ENCODE peak calls at places on chromosomes 6 and 20, in ten cellular contexts. J is germinal center; I is ELF-1; B is stimulated activated CD4-positive, alpha-beta T cell treated with anti-CD3 and anti-CD28 coated beads, TNF-alpha, amount 100 ng/mL, for 4 hours; A is NCI-H82; G is stimulated activated naive CD8-positive, alpha-beta T cell treated with anti-CD3 and anti-CD28 coated beads, Interleukin-15, Interleukin-2, amounts not matched to agents 100 U/mL and 50 U/mL, for 24 hours; K is NCI-H345; W is A673; Z is stimulated activated naive B cell treated with anti-CD40 and anti-IgM and Interleukin-4, amounts not matched to agents 10 μg/mL and 1 μg/mL and 100 μg/mL, for 72 hours; Q is retina. Y is an unnamed sample.

GRCh38 chr6:50842861-50843384 is 24.3 kb downstream of the TFAP2B start:
- DNase-seq in J (no peak), B (no peak), W (no peak), K (no peak), G (no peak), Q (peak), A (no peak), I (peak), Z (no peak), Y (no peak)

GRCh38 chr20:34022154-34022842 is 28.6 kb downstream of the RALY start:
- DNase-seq in K (peak), J (peak), Q (no peak), A (peak), W (peak), I (no peak), G (no peak), Z (peak), B (no peak), Y (peak)

GRCh38 chr6:156963712-156964700 is 186.8 kb downstream of the ARID1B start:
- DNase-seq in I (no peak), J (no peak), A (no peak), G (peak), B (no peak), Z (no peak), W (peak), K (no peak), Q (no peak), Y (no peak)

GRCh38 chr6:106910999-106911949 is 63.3 kb downstream of the CD24 start:
- DNase-seq in A (peak), W (no peak), G (no peak), Z (no peak), J (no peak), I (peak), B (no peak), K (peak), Q (no peak), Y (no peak)

GRCh38 chr20:35972445-35972844 is 4.1 kb downstream of the CNBD2 start:
- DNase-seq in I (no peak), J (no peak), K (peak), Z (no peak), Q (peak), W (no peak), B (no peak), A (peak), G (no peak), Y (no peak)

GRCh38 chr6:126064257-126064993 is 78.1 kb downstream of the TRMT11 start:
- DNase-seq in W (no peak), B (no peak), A (peak), I (no peak), Z (no peak), Q (peak), K (no peak), G (no peak), J (no peak), Y (no peak)

GRCh38 chr6:4581468-4582420 is 194.5 kb upstream of the CDYL start:
- DNase-seq in Q (no peak), A (no peak), B (no peak), W (no peak), G (no peak), Z (no peak), I (peak), K (no peak), J (no peak), Y (no peak)

GRCh38 chr6:91241946-91242613 is 655.2 kb upstream of the MAP3K7 start:
- DNase-seq in Z (no peak), I (no peak), W (no peak), G (no peak), K (no peak), J (no peak), Q (no peak), A (no peak), B (no peak), Y (no peak)

GRCh38 chr6:131949615-131949908 is 1.6 kb downstream of the CCN2 start:
- DNase-seq in J (no peak), K (no peak), I (no peak), W (no peak), Q (no peak), B (no peak), Z (no peak), A (no peak), G (no peak), Y (no peak)

GRCh38 chr6:14876778-14877613 is 368.9 kb upstream of the JARID2 start:
- DNase-seq in K (no peak), A (no peak), I (no peak), J (peak), Q (no peak), Z (peak), G (no peak), B (no peak), W (peak), Y (no peak)

GRCh38 chr20:54379893-54380292 is 95.5 kb upstream of the DOK5 start:
- DNase-seq in Z (no peak), K (no peak), J (no peak), W (no peak), G (no peak), I (no peak), A (no peak), Q (no peak), B (no peak), Y (no peak)

GRCh38 chr20:48405909-48406308 is 421.9 kb downstream of the PREX1 start:
- DNase-seq in G (peak), W (no peak), K (no peak), I (peak), J (no peak), Z (no peak), B (no peak), Q (peak), A (no peak), Y (no peak)

GRCh38 chr6:45710304-45710821 is 305.3 kb downstream of the CLIC5 start:
- DNase-seq in B (peak), K (no peak), G (peak), W (no peak), I (peak), A (no peak), Q (no peak), J (no peak), Z (peak), Y (no peak)

GRCh38 chr6:162467679-162468078 is 259.9 kb downstream of the PRKN start:
- DNase-seq in K (no peak), J (no peak), I (peak), W (no peak), Q (no peak), A (no peak), G (no peak), Z (no peak), B (no peak), Y (no peak)

GRCh38 chr6:47310131-47310480 is 401 bp upstream of the TNFRSF21 start:
- DNase-seq in J (no peak), B (no peak), Q (no peak), G (no peak), A (no peak), I (no peak), K (no peak), Z (no peak), W (no peak), Y (no peak)

GRCh38 chr20:1215386-1216170 is 10.3 kb upstream of the RAD21L1 start:
- DNase-seq in J (no peak), G (peak), W (peak), B (peak), Z (no peak), Q (no peak), I (no peak), A (no peak), K (no peak), Y (no peak)

GRCh38 chr6:116405147-116405546 is 34.4 kb downstream of the DSE start:
- DNase-seq in J (no peak), W (no peak), I (no peak), G (no peak), K (no peak), A (peak), Q (peak), B (no peak), Z (peak), Y (peak)

GRCh38 chr6:116268589-116269293 is 11.0 kb downstream of the TSPYL1 start:
- DNase-seq in J (peak), K (peak), A (peak), Q (no peak), I (no peak), W (peak), B (no peak), Z (no peak), G (no peak), Y (peak)

GRCh38 chr20:46402236-46402886 is 4.1 kb downstream of the ELMO2 start:
- DNase-seq in G (no peak), Z (no peak), K (no peak), I (no peak), B (no peak), W (no peak), Q (peak), J (no peak), A (no peak), Y (no peak)

GRCh38 chr6:19866199-19866872 is 29.2 kb downstream of the ID4 start:
- DNase-seq in I (no peak), W (peak), B (no peak), A (peak), Z (no peak), G (no peak), K (peak), J (no peak), Q (peak), Y (no peak)

GRCh38 chr20:1718604-1719384 is 61.2 kb upstream of the SIRPG start:
- DNase-seq in B (no peak), W (peak), Z (no peak), G (no peak), A (no peak), Q (no peak), J (no peak), K (no peak), I (no peak), Y (no peak)

GRCh38 chr6:149438855-149439254 is 38.8 kb downstream of the SUMO4 start:
- DNase-seq in J (no peak), A (no peak), K (no peak), Q (no peak), I (no peak), B (no peak), Z (no peak), W (no peak), G (no peak), Y (no peak)

GRCh38 chr20:59576216-59576953 is 28.0 kb upstream of the PHACTR3 start:
- DNase-seq in A (no peak), B (no peak), J (no peak), I (no peak), K (no peak), Q (no peak), G (no peak), W (no peak), Z (no peak), Y (no peak)

GRCh38 chr20:38198238-38198861 is 33.3 kb upstream of the TGM2 start:
- DNase-seq in Q (no peak), A (no peak), B (no peak), J (no peak), W (no peak), G (no peak), Z (no peak), I (no peak), K (no peak), Y (no peak)

GRCh38 chr6:32852018-32852843 is 1.3 kb downstream of the TAP1 start:
- DNase-seq in I (no peak), J (no peak), B (no peak), W (no peak), Z (no peak), G (peak), K (no peak), Q (no peak), A (no peak), Y (no peak)

GRCh38 chr6:4903751-4904370 is 100.0 kb downstream of the RPP40 start:
- DNase-seq in A (peak), W (no peak), K (no peak), I (no peak), Z (no peak), G (no peak), B (no peak), J (no peak), Q (peak), Y (no peak)

GRCh38 chr6:107712523-107713213 is 111.4 kb downstream of the SCML4 start:
- DNase-seq in Z (peak), I (peak), W (no peak), K (no peak), B (no peak), Q (peak), A (peak), J (no peak), G (no peak), Y (no peak)